ENCODE peak calls at places on chromosome 7, in five cellular contexts. F, D, N, Y and O are unnamed samples.

GRCh38 chr7:126450269-126450671 is 802.5 kb downstream of the GRM8 start:
- DNase-seq in F (no peak), D (no peak), N (no peak), Y (no peak), O (no peak)

GRCh38 chr7:131536361-131536849 is 20.0 kb downstream of the PODXL start:
- DNase-seq in F (no peak), D (no peak), N (no peak), Y (no peak), O (no peak)

GRCh38 chr7:99505324-99505662 is 831 bp downstream of the ZKSCAN5 start:
- DNase-seq in F (no peak), D (no peak), N (no peak), Y (no peak), O (no peak)

GRCh38 chr7:143518941-143519340 is 41.3 kb downstream of the TAS2R41 start:
- DNase-seq in F (no peak), D (no peak), N (no peak), Y (no peak), O (no peak)

GRCh38 chr7:130823060-130823459 is 89.1 kb upstream of the KLF14 start:
- DNase-seq in F (no peak), D (no peak), N (no peak), Y (no peak), O (no peak)

GRCh38 chr7:105098863-105099515 is 85.0 kb downstream of the KMT2E start:
- DNase-seq in F (no peak), D (peak), N (no peak), Y (no peak), O (no peak)

GRCh38 chr7:138519061-138519798 is 59.2 kb downstream of the TRIM24 start:
- DNase-seq in F (no peak), D (no peak), N (no peak), Y (no peak), O (no peak)

GRCh38 chr7:31172071-31172470 is 120.0 kb downstream of the ADCYAP1R1 start:
- DNase-seq in F (no peak), D (no peak), N (no peak), Y (no peak), O (no peak)

GRCh38 chr7:17481118-17481517 is 182.7 kb downstream of the AHR start:
- DNase-seq in F (no peak), D (no peak), N (no peak), Y (no peak), O (no peak)

GRCh38 chr7:1237704-1238255 is 5.1 kb downstream of the UNCX start:
- DNase-seq in F (no peak), D (no peak), N (no peak), Y (no peak), O (no peak)

GRCh38 chr7:22858640-22859561 is 36.3 kb upstream of the TOMM7 start:
- DNase-seq in F (no peak), D (peak), N (no peak), Y (no peak), O (peak)

GRCh38 chr7:157000741-157001653 is 9.5 kb downstream of the MNX1 start:
- DNase-seq in F (no peak), D (no peak), N (peak), Y (no peak), O (no peak)

GRCh38 chr7:87003872-87004798 is 55.3 kb downstream of the ELAPOR2 start:
- DNase-seq in F (no peak), D (peak), N (no peak), Y (no peak), O (no peak)

DNA sequence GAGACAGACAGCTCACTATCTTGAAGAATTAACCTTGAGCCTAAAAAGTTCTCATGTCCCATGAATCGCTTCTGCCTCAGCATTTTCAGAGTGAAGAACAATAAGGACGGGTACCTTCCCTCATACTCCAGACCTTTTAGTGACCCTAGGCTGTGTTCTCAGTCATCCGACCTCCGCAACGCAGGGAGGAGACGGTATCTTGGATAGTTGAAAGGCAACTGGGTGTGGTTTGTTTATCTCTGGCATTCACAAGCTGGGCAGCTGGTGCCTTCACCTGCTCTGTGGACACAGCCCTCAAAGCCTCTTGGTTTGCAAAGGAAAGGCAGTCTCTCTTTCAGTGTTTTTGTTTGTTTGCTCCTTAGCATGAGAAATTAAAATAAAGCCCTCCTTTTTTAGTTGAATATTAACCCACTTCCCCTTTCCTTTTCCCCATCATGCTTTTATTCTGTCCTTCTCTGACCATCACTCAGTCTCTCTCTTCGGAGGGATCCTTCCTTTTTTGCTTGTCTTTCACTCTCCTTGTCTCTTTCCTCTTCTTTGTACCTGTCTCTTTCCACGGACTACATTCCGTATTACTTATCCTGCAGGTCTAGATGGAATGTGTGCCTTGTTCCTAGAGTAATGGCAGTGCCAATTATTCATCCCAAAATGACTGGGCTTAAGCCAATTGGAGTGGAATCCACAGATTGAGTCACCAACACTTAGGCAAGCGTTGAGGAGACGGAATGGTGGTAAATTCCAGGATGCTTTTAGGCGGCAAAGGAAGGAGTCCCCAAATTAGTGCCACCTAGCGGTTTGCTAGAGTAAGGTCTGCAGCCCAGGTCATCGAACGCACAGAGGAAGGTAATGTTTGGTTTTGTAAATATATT is 45.8 kb downstream of the PRR15 start:
- DNase-seq in F (no peak), D (peak), N (peak), Y (no peak), O (no peak)
- H3K27ac ChIP-seq in F (no peak), D (no peak), N (peak), Y (no peak), O (no peak)

GRCh38 chr7:27172823-27173411 is 1.2 kb downstream of the HOXA10 start:
- DNase-seq in F (no peak), D (peak), N (peak), Y (peak), O (peak)
- TF ChIP-seq POLR2A in F (no peak), D (no peak), N (no peak), Y (no peak), O (peak)

DNA sequence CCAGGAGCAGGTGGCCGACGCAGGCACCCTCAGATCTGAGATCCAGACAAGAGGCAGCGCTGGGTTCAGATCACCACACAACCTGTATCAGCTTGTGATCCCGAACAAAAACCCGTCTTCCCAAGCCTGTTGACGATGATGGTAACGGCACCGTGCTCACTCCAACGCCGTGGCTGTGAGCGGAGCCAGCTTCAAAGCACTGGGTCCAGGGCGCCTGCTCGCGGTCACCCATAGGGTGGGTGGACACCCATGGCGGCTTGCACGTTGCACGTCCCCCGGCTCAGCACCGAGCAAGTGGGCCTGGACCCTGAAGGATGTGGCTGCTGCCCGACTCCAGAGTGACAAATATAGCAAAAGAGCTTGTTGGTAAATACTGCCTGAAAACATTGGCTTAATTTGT is 40.9 kb downstream of the FOXK1 start:
- DNase-seq in F (no peak), D (no peak), N (no peak), Y (no peak), O (no peak)
- H3K27ac ChIP-seq in F (peak), D (no peak), N (peak), Y (no peak), O (peak)

GRCh38 chr7:149497467-149498261 is at the start of gene ZNF746:
- DNase-seq in F (peak), D (peak), N (peak), Y (peak), O (peak)
- TF ChIP-seq POLR2A in F (peak), D (peak), N (no peak), Y (no peak), O (peak)

DNA sequence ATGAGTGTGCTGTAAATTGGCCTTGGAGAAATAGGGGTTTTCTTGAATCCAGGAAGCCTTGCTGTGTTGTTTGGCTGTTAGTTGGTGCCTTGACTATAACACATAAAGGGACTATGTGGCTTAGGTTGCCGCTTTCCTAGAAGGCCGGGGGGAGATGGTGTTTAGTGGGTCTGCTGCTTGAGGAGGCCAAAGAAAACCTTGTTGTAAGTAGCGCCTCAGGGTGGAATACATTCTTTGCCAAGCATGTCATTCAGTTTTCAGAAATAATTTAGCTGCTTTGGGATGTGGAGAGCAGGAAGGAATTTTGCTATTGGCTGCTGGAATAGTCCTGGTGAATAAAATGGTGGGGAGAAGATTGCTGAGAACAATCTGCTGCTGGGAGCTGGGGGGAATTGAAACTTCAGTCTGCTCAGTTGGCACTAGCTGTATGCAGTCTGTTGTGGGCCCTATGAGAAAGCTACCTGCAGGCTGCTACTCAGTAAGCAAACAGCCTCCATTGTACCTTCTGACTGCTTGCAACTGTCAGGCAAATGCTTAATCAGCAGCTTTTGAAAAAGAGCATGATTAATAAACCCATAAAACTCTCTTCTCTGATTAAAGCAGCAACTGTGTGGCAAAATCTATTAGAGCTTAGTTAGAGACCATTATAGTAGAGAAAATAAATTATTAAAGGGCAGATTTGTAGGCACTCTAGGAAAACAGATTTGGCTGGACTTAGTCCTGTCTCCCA is 132.8 kb upstream of the WNT16 start:
- DNase-seq in F (no peak), D (no peak), N (no peak), Y (no peak), O (no peak)
- H3K27ac ChIP-seq in F (no peak), D (no peak), N (no peak), Y (no peak), O (peak)

GRCh38 chr7:149284850-149285580 is 23.0 kb downstream of the ZNF783 start:
- DNase-seq in F (peak), D (peak), N (peak), Y (peak), O (peak)
- TF ChIP-seq POLR2A in F (peak), D (peak), N (no peak), Y (no peak), O (peak)